ENCODE peak calls at places on chromosomes 2 and 18, in seven cellular contexts. One of them, this sample, is unnamed.

GRCh38 chr2:234840336-234840735 is 111.5 kb upstream of the SH3BP4 start:
- DNase-seq in GM23338: peak; percentile 68
- DNase-seq in AG10803: peak; percentile 91
- DNase-seq in epithelial cell of esophagus: peak; percentile 74
- DNase-seq in CD8-positive, alpha-beta memory T cell: no peak
- DNase-seq in activated T-cell treated with anti-CD3 and anti-CD28 coated beads, Interleukin-2, amount 50 U/mL, for 72 hours: no peak
- DNase-seq in GM10248: no peak
- DNase-seq in this sample: no peak

GRCh38 chr2:241279413-241279812 is 36.1 kb downstream of the HDLBP start:
- DNase-seq in GM23338: no peak
- DNase-seq in AG10803: no peak
- DNase-seq in epithelial cell of esophagus: peak; percentile 57
- DNase-seq in CD8-positive, alpha-beta memory T cell: no peak
- DNase-seq in activated T-cell treated with anti-CD3 and anti-CD28 coated beads, Interleukin-2, amount 50 U/mL, for 72 hours: no peak
- DNase-seq in GM10248: no peak
- DNase-seq in this sample: no peak

GRCh38 chr2:39696072-39696471 is 30.4 kb downstream of the TMEM178A start:
- DNase-seq in GM23338: peak; percentile 27
- DNase-seq in AG10803: peak; percentile 89
- DNase-seq in epithelial cell of esophagus: peak; percentile 64
- DNase-seq in CD8-positive, alpha-beta memory T cell: no peak
- DNase-seq in activated T-cell treated with anti-CD3 and anti-CD28 coated beads, Interleukin-2, amount 50 U/mL, for 72 hours: no peak
- DNase-seq in GM10248: no peak
- DNase-seq in this sample: no peak

GRCh38 chr18:79405019-79405780 is 9.5 kb downstream of the NFATC1 start:
- DNase-seq in GM23338: no peak
- DNase-seq in AG10803: no peak
- DNase-seq in epithelial cell of esophagus: no peak
- DNase-seq in CD8-positive, alpha-beta memory T cell: peak; percentile 54
- DNase-seq in activated T-cell treated with anti-CD3 and anti-CD28 coated beads, Interleukin-2, amount 50 U/mL, for 72 hours: peak; percentile 79
- DNase-seq in GM10248: no peak
- DNase-seq in this sample: peak; percentile 92

GRCh38 chr2:172096661-172097547 is 5.8 kb downstream of the DLX2 start:
- DNase-seq in GM23338: peak; percentile 63
- DNase-seq in AG10803: peak; percentile 87
- DNase-seq in epithelial cell of esophagus: peak; percentile 95
- DNase-seq in CD8-positive, alpha-beta memory T cell: no peak
- DNase-seq in activated T-cell treated with anti-CD3 and anti-CD28 coated beads, Interleukin-2, amount 50 U/mL, for 72 hours: no peak
- DNase-seq in GM10248: peak; percentile 27
- DNase-seq in this sample: no peak

GRCh38 chr2:218306184-218306920 is 14.0 kb upstream of the TMBIM1 start:
- DNase-seq in GM23338: no peak
- DNase-seq in AG10803: no peak
- DNase-seq in epithelial cell of esophagus: no peak
- DNase-seq in CD8-positive, alpha-beta memory T cell: no peak
- DNase-seq in activated T-cell treated with anti-CD3 and anti-CD28 coated beads, Interleukin-2, amount 50 U/mL, for 72 hours: no peak
- DNase-seq in GM10248: no peak
- DNase-seq in this sample: no peak

GRCh38 chr2:42954227-42954962 is 162.0 kb upstream of the HAAO start:
- DNase-seq in GM23338: peak; percentile 39
- DNase-seq in AG10803: peak; percentile 82
- DNase-seq in epithelial cell of esophagus: no peak
- DNase-seq in CD8-positive, alpha-beta memory T cell: no peak
- DNase-seq in activated T-cell treated with anti-CD3 and anti-CD28 coated beads, Interleukin-2, amount 50 U/mL, for 72 hours: no peak
- DNase-seq in GM10248: no peak
- DNase-seq in this sample: no peak

GRCh38 chr2:165746501-165746900 is 47.5 kb downstream of the GALNT3 start:
- DNase-seq in GM23338: no peak
- DNase-seq in AG10803: no peak
- DNase-seq in epithelial cell of esophagus: no peak
- DNase-seq in CD8-positive, alpha-beta memory T cell: no peak
- DNase-seq in activated T-cell treated with anti-CD3 and anti-CD28 coated beads, Interleukin-2, amount 50 U/mL, for 72 hours: no peak
- DNase-seq in GM10248: no peak
- DNase-seq in this sample: no peak

GRCh38 chr2:177523781-177524180 is 131.2 kb downstream of the AGPS start:
- DNase-seq in GM23338: no peak
- DNase-seq in AG10803: no peak
- DNase-seq in epithelial cell of esophagus: no peak
- DNase-seq in CD8-positive, alpha-beta memory T cell: no peak
- DNase-seq in activated T-cell treated with anti-CD3 and anti-CD28 coated beads, Interleukin-2, amount 50 U/mL, for 72 hours: no peak
- DNase-seq in GM10248: no peak
- DNase-seq in this sample: no peak

GRCh38 chr2:205730701-205731271 is 48.5 kb downstream of the NRP2 start:
- DNase-seq in GM23338: peak; percentile 39
- DNase-seq in AG10803: peak; percentile 65
- DNase-seq in epithelial cell of esophagus: no peak
- DNase-seq in CD8-positive, alpha-beta memory T cell: no peak
- DNase-seq in activated T-cell treated with anti-CD3 and anti-CD28 coated beads, Interleukin-2, amount 50 U/mL, for 72 hours: no peak
- DNase-seq in GM10248: no peak
- DNase-seq in this sample: no peak

GRCh38 chr2:153766415-153766814 is 105.3 kb upstream of the GALNT13 start:
- DNase-seq in GM23338: no peak
- DNase-seq in AG10803: no peak
- DNase-seq in epithelial cell of esophagus: no peak
- DNase-seq in CD8-positive, alpha-beta memory T cell: no peak
- DNase-seq in activated T-cell treated with anti-CD3 and anti-CD28 coated beads, Interleukin-2, amount 50 U/mL, for 72 hours: no peak
- DNase-seq in GM10248: no peak
- DNase-seq in this sample: no peak

GRCh38 chr2:165953306-165953654 is 296 bp downstream of the TTC21B start:
- DNase-seq in GM23338: no peak
- DNase-seq in AG10803: no peak
- DNase-seq in epithelial cell of esophagus: peak; percentile 51
- DNase-seq in CD8-positive, alpha-beta memory T cell: no peak
- DNase-seq in activated T-cell treated with anti-CD3 and anti-CD28 coated beads, Interleukin-2, amount 50 U/mL, for 72 hours: no peak
- DNase-seq in GM10248: no peak
- DNase-seq in this sample: no peak

GRCh38 chr18:77700051-77700450 is 450.4 kb downstream of the GALR1 start:
- DNase-seq in GM23338: no peak
- DNase-seq in AG10803: no peak
- DNase-seq in epithelial cell of esophagus: no peak
- DNase-seq in CD8-positive, alpha-beta memory T cell: no peak
- DNase-seq in activated T-cell treated with anti-CD3 and anti-CD28 coated beads, Interleukin-2, amount 50 U/mL, for 72 hours: no peak
- DNase-seq in GM10248: no peak
- DNase-seq in this sample: no peak

GRCh38 chr2:5913729-5914390 is 221.7 kb downstream of the SOX11 start:
- DNase-seq in GM23338: peak; percentile 57
- DNase-seq in AG10803: no peak
- DNase-seq in epithelial cell of esophagus: no peak
- DNase-seq in CD8-positive, alpha-beta memory T cell: no peak
- DNase-seq in activated T-cell treated with anti-CD3 and anti-CD28 coated beads, Interleukin-2, amount 50 U/mL, for 72 hours: no peak
- DNase-seq in GM10248: no peak
- DNase-seq in this sample: no peak

GRCh38 chr2:9149726-9150567 is 56.7 kb upstream of the ASAP2 start:
- DNase-seq in GM23338: no peak
- DNase-seq in AG10803: no peak
- DNase-seq in epithelial cell of esophagus: no peak
- DNase-seq in CD8-positive, alpha-beta memory T cell: no peak
- DNase-seq in activated T-cell treated with anti-CD3 and anti-CD28 coated beads, Interleukin-2, amount 50 U/mL, for 72 hours: no peak
- DNase-seq in GM10248: no peak
- DNase-seq in this sample: no peak

GRCh38 chr2:97868986-97869721 is 126.6 kb downstream of the TMEM131 start:
- DNase-seq in GM23338: peak; percentile 33
- DNase-seq in AG10803: peak; percentile 95
- DNase-seq in epithelial cell of esophagus: peak; percentile 90
- DNase-seq in CD8-positive, alpha-beta memory T cell: no peak
- DNase-seq in activated T-cell treated with anti-CD3 and anti-CD28 coated beads, Interleukin-2, amount 50 U/mL, for 72 hours: no peak
- DNase-seq in GM10248: no peak
- DNase-seq in this sample: no peak

GRCh38 chr2:36528761-36529392 is 69.1 kb downstream of the FEZ2 start:
- DNase-seq in GM23338: no peak
- DNase-seq in AG10803: no peak
- DNase-seq in epithelial cell of esophagus: no peak
- DNase-seq in CD8-positive, alpha-beta memory T cell: no peak
- DNase-seq in activated T-cell treated with anti-CD3 and anti-CD28 coated beads, Interleukin-2, amount 50 U/mL, for 72 hours: no peak
- DNase-seq in GM10248: no peak
- DNase-seq in this sample: no peak

GRCh38 chr2:55168221-55169154 is 63.6 kb downstream of the CLHC1 start:
- DNase-seq in GM23338: peak; percentile 74
- DNase-seq in AG10803: peak; percentile 80
- DNase-seq in epithelial cell of esophagus: peak; percentile 76
- DNase-seq in CD8-positive, alpha-beta memory T cell: no peak
- DNase-seq in activated T-cell treated with anti-CD3 and anti-CD28 coated beads, Interleukin-2, amount 50 U/mL, for 72 hours: peak; percentile 11
- DNase-seq in GM10248: peak; percentile 42
- DNase-seq in this sample: peak; percentile 45

GRCh38 chr2:6626406-6627012 is 239.2 kb downstream of the CMPK2 start:
- DNase-seq in GM23338: no peak
- DNase-seq in AG10803: no peak
- DNase-seq in epithelial cell of esophagus: no peak
- DNase-seq in CD8-positive, alpha-beta memory T cell: no peak
- DNase-seq in activated T-cell treated with anti-CD3 and anti-CD28 coated beads, Interleukin-2, amount 50 U/mL, for 72 hours: no peak
- DNase-seq in GM10248: no peak
- DNase-seq in this sample: no peak

GRCh38 chr2:17547237-17547636 is 6.7 kb downstream of the VSNL1 start:
- DNase-seq in GM23338: no peak
- DNase-seq in AG10803: no peak
- DNase-seq in epithelial cell of esophagus: no peak
- DNase-seq in CD8-positive, alpha-beta memory T cell: no peak
- DNase-seq in activated T-cell treated with anti-CD3 and anti-CD28 coated beads, Interleukin-2, amount 50 U/mL, for 72 hours: no peak
- DNase-seq in GM10248: no peak
- DNase-seq in this sample: no peak

GRCh38 chr2:46460991-46461715 is 18.2 kb upstream of the TMEM247 start:
- DNase-seq in GM23338: peak; percentile 78
- DNase-seq in AG10803: peak; percentile 54
- DNase-seq in epithelial cell of esophagus: peak; percentile 53
- DNase-seq in CD8-positive, alpha-beta memory T cell: peak; percentile 78
- DNase-seq in activated T-cell treated with anti-CD3 and anti-CD28 coated beads, Interleukin-2, amount 50 U/mL, for 72 hours: peak; percentile 75
- DNase-seq in GM10248: peak; percentile 71
- DNase-seq in this sample: peak; percentile 85

GRCh38 chr18:35890323-35890722 is 82.2 kb upstream of the RMP24 start:
- DNase-seq in GM23338: no peak
- DNase-seq in AG10803: no peak
- DNase-seq in epithelial cell of esophagus: no peak
- DNase-seq in CD8-positive, alpha-beta memory T cell: no peak
- DNase-seq in activated T-cell treated with anti-CD3 and anti-CD28 coated beads, Interleukin-2, amount 50 U/mL, for 72 hours: no peak
- DNase-seq in GM10248: no peak
- DNase-seq in this sample: no peak

GRCh38 chr2:222319576-222320440 is 21.0 kb upstream of the PAX3 start:
- DNase-seq in GM23338: peak; percentile 69
- DNase-seq in AG10803: no peak
- DNase-seq in epithelial cell of esophagus: peak; percentile 42
- DNase-seq in CD8-positive, alpha-beta memory T cell: no peak
- DNase-seq in activated T-cell treated with anti-CD3 and anti-CD28 coated beads, Interleukin-2, amount 50 U/mL, for 72 hours: no peak
- DNase-seq in GM10248: peak; percentile 74
- DNase-seq in this sample: peak; percentile 44

GRCh38 chr18:75034937-75035336 is 174.0 kb downstream of the PTGR3 start:
- DNase-seq in GM23338: no peak
- DNase-seq in AG10803: no peak
- DNase-seq in epithelial cell of esophagus: no peak
- DNase-seq in CD8-positive, alpha-beta memory T cell: no peak
- DNase-seq in activated T-cell treated with anti-CD3 and anti-CD28 coated beads, Interleukin-2, amount 50 U/mL, for 72 hours: no peak
- DNase-seq in GM10248: no peak
- DNase-seq in this sample: no peak

GRCh38 chr2:144730711-144731110 is 210.8 kb upstream of the ZEB2 start:
- DNase-seq in GM23338: no peak
- DNase-seq in AG10803: peak; percentile 3
- DNase-seq in epithelial cell of esophagus: no peak
- DNase-seq in CD8-positive, alpha-beta memory T cell: no peak
- DNase-seq in activated T-cell treated with anti-CD3 and anti-CD28 coated beads, Interleukin-2, amount 50 U/mL, for 72 hours: no peak
- DNase-seq in GM10248: no peak
- DNase-seq in this sample: no peak

GRCh38 chr2:214376631-214377624 is 33.9 kb upstream of the VWC2L start:
- DNase-seq in GM23338: no peak
- DNase-seq in AG10803: no peak
- DNase-seq in epithelial cell of esophagus: peak; percentile 48
- DNase-seq in CD8-positive, alpha-beta memory T cell: no peak
- DNase-seq in activated T-cell treated with anti-CD3 and anti-CD28 coated beads, Interleukin-2, amount 50 U/mL, for 72 hours: no peak
- DNase-seq in GM10248: no peak
- DNase-seq in this sample: no peak

GRCh38 chr2:197576631-197577030 is 60.8 kb downstream of the MOB4 start:
- DNase-seq in GM23338: no peak
- DNase-seq in AG10803: peak; percentile 80
- DNase-seq in epithelial cell of esophagus: peak; percentile 18
- DNase-seq in CD8-positive, alpha-beta memory T cell: no peak
- DNase-seq in activated T-cell treated with anti-CD3 and anti-CD28 coated beads, Interleukin-2, amount 50 U/mL, for 72 hours: no peak
- DNase-seq in GM10248: no peak
- DNase-seq in this sample: no peak